ENCODE peak calls at places on chromosomes 7 and 10, in nine cellular contexts. Q, O, H, W, G, M, C, B and Y are unnamed samples.

GRCh38 chr7:26993816-26994810 is 101.7 kb downstream of the HOXA1 start:
- DNase-seq in Q (peak), O (no peak), H (no peak), W (no peak), G (no peak), M (no peak), C (no peak), B (no peak), Y (no peak)

GRCh38 chr10:26479766-26480492 is 41.8 kb downstream of the APBB1IP start:
- DNase-seq in Q (no peak), O (no peak), H (peak), W (no peak), G (no peak), M (no peak), C (peak), B (no peak), Y (no peak)

GRCh38 chr10:32983333-32983909 is 25.4 kb upstream of the ITGB1 start:
- DNase-seq in Q (peak), O (no peak), H (no peak), W (no peak), G (peak), M (no peak), C (no peak), B (no peak), Y (no peak)

GRCh38 chr7:17608114-17608833 is 309.8 kb downstream of the AHR start:
- DNase-seq in Q (peak), O (no peak), H (no peak), W (no peak), G (no peak), M (no peak), C (no peak), B (no peak), Y (no peak)

GRCh38 chr10:693506-693905 is 4.0 kb upstream of the DIP2C start:
- DNase-seq in Q (peak), O (no peak), H (no peak), W (no peak), G (no peak), M (no peak), C (no peak), B (no peak), Y (no peak)

GRCh38 chr7:159093351-159093971 is 51.2 kb downstream of the VIPR2 start:
- DNase-seq in Q (no peak), O (no peak), H (no peak), W (peak), G (no peak), M (peak), C (peak), B (no peak), Y (no peak)

GRCh38 chr10:130046591-130046990 is 64.0 kb downstream of the C10orf143 start:
- DNase-seq in Q (no peak), O (no peak), H (no peak), W (no peak), G (no peak), M (no peak), C (no peak), B (no peak), Y (no peak)

GRCh38 chr10:102935510-102935909 is 17.4 kb downstream of the CNNM2 start:
- DNase-seq in Q (no peak), O (no peak), H (no peak), W (no peak), G (no peak), M (no peak), C (no peak), B (no peak), Y (no peak)

GRCh38 chr10:69351589-69351988 is 65.1 kb downstream of the TACR2 start:
- DNase-seq in Q (no peak), O (no peak), H (no peak), W (no peak), G (no peak), M (no peak), C (no peak), B (no peak), Y (no peak)

GRCh38 chr7:93231264-93231663 is 902 bp upstream of the VPS50 start:
- DNase-seq in Q (no peak), O (no peak), H (no peak), W (no peak), G (no peak), M (no peak), C (no peak), B (no peak), Y (no peak)

GRCh38 chr10:133312769-133313145 is 4.0 kb downstream of the ZNF511 start:
- DNase-seq in Q (no peak), O (no peak), H (no peak), W (no peak), G (no peak), M (no peak), C (peak), B (no peak), Y (no peak)

GRCh38 chr10:12097791-12098190 is 29.0 kb downstream of the DHTKD1 start:
- DNase-seq in Q (peak), O (no peak), H (no peak), W (no peak), G (no peak), M (no peak), C (no peak), B (no peak), Y (no peak)

GRCh38 chr7:111192614-111193053 is 101.7 kb downstream of the LRRN3 start:
- DNase-seq in Q (no peak), O (no peak), H (no peak), W (no peak), G (no peak), M (no peak), C (no peak), B (no peak), Y (no peak)

GRCh38 chr10:129963076-129963830 is 821 bp downstream of the EBF3 start:
- DNase-seq in Q (peak), O (no peak), H (peak), W (peak), G (no peak), M (peak), C (peak), B (no peak), Y (no peak)

GRCh38 chr7:39428221-39428620 is 138.0 kb upstream of the YAE1 start:
- DNase-seq in Q (peak), O (no peak), H (no peak), W (no peak), G (no peak), M (no peak), C (no peak), B (no peak), Y (no peak)

GRCh38 chr10:48898426-48898825 is 41.2 kb downstream of the LRRC18 start:
- DNase-seq in Q (no peak), O (no peak), H (no peak), W (peak), G (no peak), M (no peak), C (no peak), B (no peak), Y (no peak)

GRCh38 chr7:35722054-35722849 is 27.3 kb upstream of the HERPUD2 start:
- DNase-seq in Q (no peak), O (no peak), H (no peak), W (no peak), G (no peak), M (no peak), C (no peak), B (no peak), Y (no peak)

GRCh38 chr10:132111871-132112341 is 46.2 kb downstream of the JAKMIP3 start:
- DNase-seq in Q (no peak), O (peak), H (no peak), W (peak), G (no peak), M (peak), C (peak), B (no peak), Y (no peak)

GRCh38 chr7:84188811-84189405 is 5.7 kb downstream of the SEMA3A start:
- DNase-seq in Q (peak), O (no peak), H (no peak), W (no peak), G (no peak), M (no peak), C (no peak), B (no peak), Y (no peak)

GRCh38 chr10:80407836-80408197 is 534 bp upstream of the PRXL2A start:
- DNase-seq in Q (no peak), O (peak), H (no peak), W (peak), G (peak), M (no peak), C (peak), B (no peak), Y (no peak)

GRCh38 chr10:84310470-84310869 is 17.9 kb upstream of the CCSER2 start:
- DNase-seq in Q (peak), O (no peak), H (no peak), W (no peak), G (no peak), M (no peak), C (no peak), B (peak), Y (no peak)

GRCh38 chr7:139016931-139017511 is 18.8 kb downstream of the ZC3HAV1L start:
- DNase-seq in Q (peak), O (peak), H (peak), W (peak), G (peak), M (peak), C (peak), B (peak), Y (no peak)

GRCh38 chr7:74656421-74656910 is 1.1 kb upstream of the GTF2I start:
- DNase-seq in Q (no peak), O (peak), H (peak), W (no peak), G (no peak), M (peak), C (peak), B (peak), Y (peak)

GRCh38 chr10:43254881-43255643 is 11.8 kb downstream of the RASGEF1A start:
- DNase-seq in Q (no peak), O (no peak), H (peak), W (no peak), G (no peak), M (no peak), C (peak), B (no peak), Y (peak)

GRCh38 chr7:151735854-151736402 is 141.0 kb downstream of the PRKAG2 start:
- DNase-seq in Q (no peak), O (no peak), H (no peak), W (no peak), G (no peak), M (no peak), C (no peak), B (no peak), Y (peak)

GRCh38 chr7:29285861-29286260 is 91.3 kb downstream of the CHN2 start:
- DNase-seq in Q (no peak), O (no peak), H (no peak), W (no peak), G (no peak), M (no peak), C (no peak), B (no peak), Y (no peak)

GRCh38 chr7:50838675-50839377 is 56.1 kb upstream of the GRB10 start:
- DNase-seq in Q (peak), O (peak), H (no peak), W (no peak), G (no peak), M (no peak), C (no peak), B (peak), Y (peak)

GRCh38 chr10:50908366-50908765 is 22.9 kb upstream of the A1CF start:
- DNase-seq in Q (no peak), O (no peak), H (no peak), W (no peak), G (no peak), M (no peak), C (no peak), B (no peak), Y (no peak)

GRCh38 chr10:61626209-61626608 is 36.5 kb upstream of the CABCOCO1 start:
- DNase-seq in Q (no peak), O (no peak), H (no peak), W (no peak), G (no peak), M (no peak), C (no peak), B (no peak), Y (no peak)

GRCh38 chr7:79806161-79806734 is 328.4 kb upstream of the GNAI1 start:
- DNase-seq in Q (peak), O (no peak), H (no peak), W (no peak), G (peak), M (no peak), C (no peak), B (no peak), Y (no peak)

GRCh38 chr7:96781919-96782318 is 72.3 kb upstream of the SEM1 start:
- DNase-seq in Q (no peak), O (no peak), H (no peak), W (no peak), G (no peak), M (no peak), C (no peak), B (no peak), Y (no peak)

GRCh38 chr7:151272410-151272809 is 23.9 kb upstream of the SMARCD3 start:
- DNase-seq in Q (no peak), O (no peak), H (no peak), W (no peak), G (no peak), M (no peak), C (no peak), B (no peak), Y (no peak)

GRCh38 chr10:102379383-102379782 is 16.1 kb upstream of the NFKB2 start:
- DNase-seq in Q (no peak), O (no peak), H (no peak), W (no peak), G (no peak), M (no peak), C (peak), B (no peak), Y (no peak)

GRCh38 chr10:113854757-113855626 is 531 bp downstream of the NHLRC2 start:
- DNase-seq in Q (peak), O (peak), H (peak), W (peak), G (peak), M (peak), C (peak), B (peak), Y (peak)
- TF ChIP-seq POLR2A in Q (peak), O (no peak), H (peak), W (peak), G (peak), M (no peak), C (no peak), B (peak), Y (peak)

GRCh38 chr10:117004238-117004626 is 755 bp downstream of the SHTN1 start:
- DNase-seq in Q (peak), O (no peak), H (no peak), W (no peak), G (no peak), M (no peak), C (no peak), B (no peak), Y (no peak)
- H3K4me3 ChIP-seq in Q (peak), O (peak), H (peak), W (peak), G (peak), M (peak), C (peak), B (peak), Y (peak)

DNA sequence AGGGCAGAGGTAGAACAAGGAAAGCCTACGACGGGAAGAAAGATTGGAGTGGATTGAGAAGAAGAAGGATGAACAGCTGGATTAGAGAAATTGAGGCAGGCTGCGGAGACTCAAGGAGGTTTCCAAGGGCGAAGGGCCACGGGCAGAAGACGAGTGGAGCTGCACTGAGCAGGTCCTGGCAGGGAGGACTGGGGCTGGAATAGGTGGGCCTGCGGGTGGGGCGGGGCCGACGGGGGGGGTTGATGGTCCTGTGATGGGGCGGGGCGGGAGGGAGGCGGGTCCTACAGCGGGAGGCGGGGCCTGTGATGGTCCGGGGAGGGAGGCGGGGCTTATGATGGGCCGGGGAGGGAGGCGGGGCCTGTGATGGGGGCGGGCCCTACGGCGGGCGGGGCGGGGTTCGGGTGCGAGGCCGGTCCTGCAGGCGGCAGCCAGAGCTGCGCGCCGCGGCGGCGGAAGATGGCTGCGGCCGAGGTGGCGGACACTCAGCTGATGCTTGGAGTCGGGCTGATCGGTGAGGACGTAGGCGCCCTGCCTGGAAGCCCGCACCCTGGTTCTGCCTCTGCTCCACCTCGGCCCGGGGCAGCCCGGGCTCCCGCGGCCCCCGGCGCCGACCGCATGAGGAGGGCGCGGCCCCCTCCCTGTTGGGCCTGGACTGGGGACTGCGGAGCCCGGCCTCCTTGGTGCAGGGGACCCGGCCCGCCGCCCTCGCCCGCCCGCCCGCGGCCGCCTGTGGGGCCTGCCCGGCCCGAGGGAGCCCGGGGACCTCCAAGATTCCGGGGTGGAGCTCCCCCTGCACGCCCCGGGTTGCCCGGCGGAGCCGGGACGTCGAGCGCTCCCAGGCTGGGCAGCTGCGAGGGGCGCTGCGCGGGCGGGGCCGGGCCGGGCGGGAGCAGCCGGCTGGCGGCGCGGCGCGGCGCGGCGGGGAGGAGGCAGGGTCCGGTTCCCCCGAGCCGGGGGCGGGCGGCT is at the start of gene DENND10:
- DNase-seq in Q (peak), O (peak), H (peak), W (peak), G (peak), M (peak), C (peak), B (peak), Y (peak)
- TF ChIP-seq POLR2A in Q (peak), O (peak), H (peak), W (peak), G (peak), M (peak), C (peak), B (peak), Y (peak)

GRCh38 chr10:67990093-67990492 is 85.0 kb downstream of the HERC4 start:
- DNase-seq in Q (no peak), O (no peak), H (no peak), W (no peak), G (no peak), M (no peak), C (no peak), B (peak), Y (no peak)
- H3K4me3 ChIP-seq in Q (no peak), O (no peak), H (no peak), W (no peak), G (no peak), M (no peak), C (no peak), B (no peak), Y (no peak)

GRCh38 chr7:98399462-98399861 is 1.4 kb downstream of the BAIAP2L1 start:
- DNase-seq in Q (peak), O (no peak), H (no peak), W (no peak), G (no peak), M (no peak), C (no peak), B (no peak), Y (no peak)

GRCh38 chr7:98396768-98397167 is 4.1 kb downstream of the BAIAP2L1 start:
- DNase-seq in Q (no peak), O (no peak), H (no peak), W (no peak), G (no peak), M (no peak), C (no peak), B (no peak), Y (no peak)

GRCh38 chr7:98398567-98399372 is 2.1 kb downstream of the BAIAP2L1 start:
- DNase-seq in Q (no peak), O (no peak), H (no peak), W (no peak), G (no peak), M (no peak), C (no peak), B (peak), Y (no peak)

GRCh38 chr7:98399903-98400537 is 870 bp downstream of the BAIAP2L1 start:
- DNase-seq in Q (peak), O (no peak), H (no peak), W (peak), G (peak), M (no peak), C (peak), B (peak), Y (no peak)

DNA sequence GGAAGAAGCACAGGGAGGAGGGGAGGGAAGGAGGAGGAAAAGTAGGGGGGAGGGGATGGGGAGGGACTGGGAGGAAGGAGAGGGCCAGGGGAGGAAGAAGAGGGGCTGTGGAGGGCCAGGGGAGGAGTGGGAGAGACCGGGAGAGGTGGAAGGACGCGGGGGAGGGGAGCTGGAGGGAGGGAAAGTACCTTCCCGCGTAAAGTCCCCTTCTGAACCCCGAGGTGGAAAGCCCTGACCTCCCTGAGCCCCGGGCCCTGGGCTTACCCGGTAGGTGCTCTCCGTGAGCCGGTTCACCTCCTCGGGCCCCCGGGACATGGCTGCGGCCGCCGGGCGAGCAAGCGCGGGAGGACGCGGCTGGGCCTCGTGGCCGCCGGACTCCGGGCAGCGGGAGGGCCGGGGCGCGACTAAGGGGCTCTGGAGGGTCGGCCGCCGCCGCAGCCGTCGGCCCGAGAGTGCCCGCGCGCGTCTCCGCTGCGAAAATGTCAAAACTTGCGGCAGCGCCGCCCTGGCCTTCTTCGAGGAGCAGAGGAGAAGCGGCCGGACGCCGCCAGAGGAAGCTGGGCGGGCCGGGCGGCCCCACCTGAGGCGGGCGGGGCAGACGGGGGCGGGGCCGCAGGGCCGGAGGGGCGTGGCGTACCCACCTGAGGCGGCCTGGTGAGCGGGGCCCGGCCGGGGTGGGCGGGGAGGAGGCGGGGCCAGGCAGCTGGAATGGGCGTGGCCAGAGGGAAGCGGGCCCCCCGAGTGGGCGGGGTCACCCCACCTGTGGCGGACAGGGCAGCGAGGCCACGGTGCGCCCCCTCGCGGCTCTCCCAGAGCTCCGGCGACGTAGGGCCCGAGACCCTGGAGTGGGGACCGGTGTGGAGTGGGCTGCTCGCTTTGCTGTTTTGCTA is at the start of gene BAIAP2L1:
- DNase-seq in Q (peak), O (peak), H (peak), W (peak), G (peak), M (peak), C (peak), B (peak), Y (peak)
- TF ChIP-seq POLR2A in Q (no peak), O (no peak), H (peak), W (peak), G (no peak), M (no peak), C (no peak), B (peak), Y (peak)

DNA sequence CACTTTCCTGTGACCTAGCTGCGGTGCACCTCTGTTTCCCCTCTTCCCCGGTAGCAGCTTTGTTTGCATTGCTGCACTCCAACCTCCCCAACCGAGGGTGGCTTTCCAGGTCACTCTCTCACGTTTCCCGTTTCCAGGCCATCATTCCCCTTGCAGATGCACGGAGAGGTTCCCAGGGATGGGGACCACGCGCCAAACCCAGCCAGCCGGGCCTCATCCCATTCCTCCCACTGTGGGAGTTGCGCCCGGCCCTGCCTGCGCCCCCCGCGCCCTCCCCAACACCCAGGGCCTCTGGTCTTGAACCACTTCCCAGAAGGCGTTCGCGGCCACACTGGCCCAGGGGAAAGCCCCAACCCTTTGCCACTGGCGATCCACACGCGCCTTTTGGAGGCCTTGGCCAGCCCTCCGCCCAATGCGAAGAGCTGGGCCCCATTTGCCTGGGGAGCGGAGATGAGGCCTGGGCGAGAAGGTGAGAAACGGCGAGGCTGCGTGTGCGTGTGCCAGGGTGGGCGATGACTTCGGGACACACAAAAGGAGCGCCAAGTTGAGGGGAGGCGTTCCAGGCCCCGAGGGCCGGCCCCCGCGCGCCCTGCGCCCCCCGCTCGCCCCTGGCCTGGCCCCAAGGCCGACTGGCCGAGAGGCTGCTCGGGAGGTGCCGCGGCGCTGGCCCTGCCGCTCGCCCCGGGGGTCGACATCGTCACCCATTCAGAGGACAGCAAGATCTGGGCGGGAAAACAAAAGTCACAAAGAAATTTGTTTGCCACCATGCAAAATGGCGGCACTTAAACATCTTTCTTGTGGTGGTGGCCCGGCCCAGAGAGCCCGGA is 15.9 kb downstream of the SKIDA1 start:
- DNase-seq in Q (no peak), O (peak), H (no peak), W (peak), G (no peak), M (no peak), C (peak), B (no peak), Y (no peak)
- H3K4me3 ChIP-seq in Q (peak), O (peak), H (peak), W (peak), G (no peak), M (peak), C (peak), B (no peak), Y (peak)